ENCODE peak calls at places on chromosomes 5 and 9, in five cellular contexts. S is heart right ventricle; Z is stimulated activated CD4-positive, alpha-beta T cell treated with anti-CD3 and anti-CD28 coated beads, TNF-alpha, amount 100 ng/mL, for 1 hour; J is activated T-cell treated with anti-CD3 and anti-CD28 coated beads, Interleukin-2, amount 50 U/mL, for 72 hours; O is stomach. M is an unnamed sample.

GRCh38 chr5:143182901-143183820 is 220.3 kb downstream of the NR3C1 start:
- DNase-seq in S (peak), Z (peak), O (peak), J (peak), M (peak)

GRCh38 chr5:73451218-73452130 is 2.9 kb upstream of the FOXD1 start:
- DNase-seq in Z (peak), J (peak), O (peak), S (peak), M (peak)

GRCh38 chr5:179115307-179115706 is 55.1 kb downstream of the ZNF354C start:
- DNase-seq in S (no peak), O (peak), J (no peak), Z (no peak), M (no peak)

GRCh38 chr5:77632526-77633268 is 5.8 kb downstream of the OTP start:
- DNase-seq in Z (no peak), S (no peak), J (peak), O (no peak), M (no peak)

GRCh38 chr5:172830876-172831662 is 3.0 kb upstream of the ERGIC1 start:
- DNase-seq in O (no peak), S (no peak), Z (no peak), J (no peak), M (no peak)

GRCh38 chr5:102531506-102531905 is 32.7 kb upstream of the SLCO6A1 start:
- DNase-seq in O (no peak), Z (no peak), S (no peak), J (no peak), M (no peak)

GRCh38 chr5:89864941-89865340 is 544.6 kb downstream of the CETN3 start:
- DNase-seq in O (no peak), Z (no peak), S (no peak), J (no peak), M (no peak)

GRCh38 chr9:123338710-123339665 is 17.0 kb upstream of the CRB2 start:
- DNase-seq in J (peak), Z (peak), S (peak), O (peak), M (peak)

GRCh38 chr9:107488400-107489143 is 997 bp downstream of the KLF4 start:
- DNase-seq in S (peak), O (peak), J (peak), Z (no peak), M (no peak)

GRCh38 chr5:135979510-135979909 is 24.7 kb upstream of the LECT2 start:
- DNase-seq in O (no peak), Z (no peak), J (no peak), S (no peak), M (no peak)

GRCh38 chr5:179227578-179228311 is 117.5 kb downstream of the ADAMTS2 start:
- DNase-seq in O (no peak), S (no peak), Z (no peak), J (no peak), M (no peak)

GRCh38 chr5:151670074-151670686 is 16.5 kb downstream of the SPARC start:
- DNase-seq in O (no peak), J (no peak), Z (no peak), S (no peak), M (no peak)

GRCh38 chr9:38671748-38672147 is 48.2 kb downstream of the FAM240B start:
- DNase-seq in Z (no peak), S (no peak), J (no peak), O (no peak), M (no peak)

GRCh38 chr5:95087819-95088317 is 197.0 kb downstream of the MCTP1 start:
- DNase-seq in Z (no peak), O (no peak), J (no peak), S (no peak), M (no peak)